ENCODE peak calls at places on chromosomes 1 and 21, in four cellular contexts. One of them, this sample, is unnamed.
A peak's percentile ranks its signal among the peaks of the same experiment; 100 is the strongest.

GRCh38 chr1:245679796-245680195 is 525.0 kb downstream of the KIF26B start:
- DNase-seq in HepG2: no peak
- DNase-seq in SK-N-SH: no peak
- DNase-seq in K562: no peak
- DNase-seq in this sample: no peak

GRCh38 chr1:42922687-42923366 is 35.8 kb downstream of the SLC2A1 start:
- DNase-seq in HepG2: peak; percentile 77
- DNase-seq in SK-N-SH: peak; percentile 78
- DNase-seq in K562: peak; percentile 82
- DNase-seq in this sample: peak; percentile 76

GRCh38 chr1:18575620-18576019 is 55.0 kb upstream of the PAX7 start:
- DNase-seq in HepG2: peak; percentile 16
- DNase-seq in SK-N-SH: peak; percentile 80
- DNase-seq in K562: peak; percentile 81
- DNase-seq in this sample: peak; percentile 38

GRCh38 chr1:90719321-90720136 is 2.4 kb upstream of the BARHL2 start:
- DNase-seq in HepG2: no peak
- DNase-seq in SK-N-SH: no peak
- DNase-seq in K562: no peak
- DNase-seq in this sample: no peak

GRCh38 chr1:200053639-200054038 is 26.1 kb downstream of the NR5A2 start:
- DNase-seq in HepG2: no peak
- DNase-seq in SK-N-SH: no peak
- DNase-seq in K562: no peak
- DNase-seq in this sample: no peak

GRCh38 chr1:164240081-164240480 is 318.9 kb upstream of the PBX1 start:
- DNase-seq in HepG2: no peak
- DNase-seq in SK-N-SH: no peak
- DNase-seq in K562: no peak
- DNase-seq in this sample: no peak

GRCh38 chr1:9438431-9439073 is 100.7 kb upstream of the SLC25A33 start:
- DNase-seq in HepG2: peak; percentile 91
- DNase-seq in SK-N-SH: no peak
- DNase-seq in K562: no peak
- DNase-seq in this sample: no peak

GRCh38 chr1:93603581-93603980 is 78.1 kb downstream of the BCAR3 start:
- DNase-seq in HepG2: no peak
- DNase-seq in SK-N-SH: no peak
- DNase-seq in K562: no peak
- DNase-seq in this sample: no peak

GRCh38 chr1:117014209-117014608 is 12.6 kb downstream of the CD101 start:
- DNase-seq in HepG2: no peak
- DNase-seq in SK-N-SH: no peak
- DNase-seq in K562: no peak
- DNase-seq in this sample: no peak

GRCh38 chr1:114009393-114009792 is 30.1 kb downstream of the OLFML3 start:
- DNase-seq in HepG2: peak; percentile 34
- DNase-seq in SK-N-SH: no peak
- DNase-seq in K562: no peak
- DNase-seq in this sample: no peak

GRCh38 chr1:210235363-210236053 is 2.9 kb downstream of the SERTAD4 start:
- DNase-seq in HepG2: no peak
- DNase-seq in SK-N-SH: no peak
- DNase-seq in K562: no peak
- DNase-seq in this sample: no peak

DNA sequence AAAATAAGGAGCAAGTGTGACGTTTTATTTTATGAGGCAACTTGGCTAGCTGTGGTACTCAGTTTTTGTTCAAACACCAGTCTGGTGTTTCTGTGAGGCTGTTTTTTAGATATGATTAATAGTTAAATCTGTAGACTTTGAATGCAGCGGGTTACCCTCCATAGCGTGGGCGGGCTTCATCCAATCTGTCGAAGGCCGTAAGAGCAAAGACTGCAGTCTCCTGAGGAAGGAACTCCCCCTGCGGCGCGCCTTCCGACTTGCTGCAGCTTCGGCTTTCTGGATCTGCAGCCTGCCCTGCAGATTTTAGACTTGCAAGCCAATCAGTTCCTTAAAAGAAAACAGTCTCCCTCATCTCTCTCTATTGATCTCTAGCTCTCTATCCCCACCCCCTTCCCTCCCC is 4.2 kb upstream of the ZNF496 start:
- DNase-seq in HepG2: no peak
- DNase-seq in SK-N-SH: no peak
- DNase-seq in K562: no peak
- DNase-seq in this sample: no peak
- H4K20me1 ChIP-seq in HepG2: no peaks in the 10 kb centered on the region
- H4K20me1 ChIP-seq in SK-N-SH: no peaks in the 10 kb centered on the region
- H4K20me1 ChIP-seq in K562: peaks cover 14% of the 10 kb centered on the region
- H4K20me1 ChIP-seq in this sample: no peaks in the 10 kb centered on the region

DNA sequence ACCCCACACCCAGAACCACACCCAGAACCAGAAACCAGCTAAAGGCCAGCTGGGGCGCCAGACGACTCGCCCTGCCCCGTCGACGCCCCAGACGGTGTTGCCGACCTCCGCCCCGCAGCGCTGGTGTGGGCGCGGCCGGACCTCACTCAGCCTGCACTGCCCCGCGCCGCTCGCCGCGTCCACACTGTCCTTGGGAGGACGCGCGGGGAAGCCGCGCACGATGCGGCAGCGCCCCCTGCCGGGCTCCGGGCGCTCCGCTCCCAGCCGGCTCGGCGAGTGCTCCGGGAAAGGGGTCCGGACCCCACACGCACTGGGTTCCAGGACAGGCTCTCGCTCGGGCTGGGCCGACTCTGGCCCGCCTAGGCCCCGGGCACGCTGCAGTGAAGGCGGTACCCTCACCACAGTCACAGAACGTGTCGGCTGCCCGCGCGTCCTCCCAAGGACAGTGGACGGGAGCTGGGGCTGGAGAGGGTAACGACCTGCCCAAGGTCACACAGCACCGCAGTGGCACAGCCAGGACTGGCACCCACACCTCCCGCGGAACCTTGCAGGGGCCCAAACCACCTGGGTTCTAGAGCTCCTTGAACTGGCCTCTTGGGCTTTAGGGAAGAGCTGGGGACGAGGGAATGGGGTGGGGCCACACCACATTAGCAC is 90.2 kb downstream of the DMRTA2 start:
- DNase-seq in HepG2: peak; percentile 21
- DNase-seq in SK-N-SH: peak; percentile 90
- DNase-seq in K562: peak; percentile 88
- DNase-seq in this sample: no peak
- TF ChIP-seq ELF1 in HepG2: no peak
- TF ChIP-seq ELF1 in SK-N-SH: no peak
- TF ChIP-seq ELF1 in K562: no peak
- TF ChIP-seq ELF1 in this sample: no peak

GRCh38 chr1:77900687-77901293 is 12.4 kb downstream of the NEXN start:
- DNase-seq in HepG2: peak; percentile 42
- DNase-seq in SK-N-SH: peak; percentile 43
- DNase-seq in K562: peak; percentile 11
- DNase-seq in this sample: peak; percentile 53
- H4K20me1 ChIP-seq in HepG2: no peaks in the 10 kb centered on the region
- H4K20me1 ChIP-seq in SK-N-SH: no peaks in the 10 kb centered on the region
- H4K20me1 ChIP-seq in K562: no peaks in the 10 kb centered on the region
- H4K20me1 ChIP-seq in this sample: no peaks in the 10 kb centered on the region

GRCh38 chr1:105636052-105636451 is 1420.4 kb upstream of the PRMT6 start:
- DNase-seq in HepG2: no peak
- DNase-seq in SK-N-SH: no peak
- DNase-seq in K562: no peak
- DNase-seq in this sample: no peak

DNA sequence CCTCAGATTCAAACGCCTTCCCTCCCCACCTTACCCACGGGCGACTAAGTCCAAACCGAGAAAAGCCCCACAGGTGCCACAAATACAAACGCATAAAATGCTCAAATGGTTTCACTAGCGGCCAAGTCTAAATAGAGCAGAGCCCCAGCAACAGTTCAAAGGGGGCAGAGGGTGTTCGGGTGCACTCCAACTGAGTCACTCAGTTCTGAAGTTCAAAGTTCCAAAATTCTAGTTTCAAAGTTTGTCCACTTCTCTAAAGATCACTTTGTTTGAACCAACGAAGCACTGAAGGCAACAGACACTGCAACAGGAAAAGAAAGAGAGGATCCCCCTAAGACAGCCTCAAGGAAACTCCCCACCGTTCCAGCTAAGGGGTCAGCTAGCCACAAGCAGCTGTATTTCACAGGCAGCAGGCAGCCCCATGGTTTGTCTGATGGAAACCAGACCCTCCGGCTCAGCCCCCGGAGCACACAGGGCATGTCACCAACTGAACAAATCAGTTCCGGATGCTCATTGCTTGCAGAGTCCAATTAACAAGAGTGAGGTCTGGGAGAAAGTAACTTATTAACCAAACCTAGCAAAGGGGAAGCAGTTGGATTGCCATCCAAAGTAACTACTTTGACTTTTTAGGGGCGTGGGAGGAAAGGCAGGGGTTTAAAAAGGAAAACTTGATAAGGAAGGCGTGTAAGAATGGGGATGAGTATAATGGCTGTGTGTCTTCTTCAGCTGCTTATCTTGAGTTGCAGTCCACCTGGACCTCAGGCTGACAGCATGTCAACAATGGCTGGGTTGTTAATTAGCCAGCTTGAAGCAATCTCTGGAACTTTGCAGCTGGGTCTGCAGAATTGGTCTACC is 1423.9 kb upstream of the PRMT6 start:
- DNase-seq in HepG2: peak; percentile 96
- DNase-seq in SK-N-SH: peak; percentile 73
- DNase-seq in K562: no peak
- DNase-seq in this sample: no peak
- TF ChIP-seq ELF1 in HepG2: peak; percentile 55
- TF ChIP-seq ELF1 in SK-N-SH: no peak
- TF ChIP-seq ELF1 in K562: no peak
- TF ChIP-seq ELF1 in this sample: no peak

GRCh38 chr1:22096036-22096435 is 43.5 kb downstream of the CDC42 start:
- DNase-seq in HepG2: no peak
- DNase-seq in SK-N-SH: no peak
- DNase-seq in K562: no peak
- DNase-seq in this sample: no peak
- H4K20me1 ChIP-seq in HepG2: peaks cover 9% of the 10 kb centered on the region
- H4K20me1 ChIP-seq in SK-N-SH: peaks cover 94% of the 10 kb centered on the region
- H4K20me1 ChIP-seq in K562: no peaks in the 10 kb centered on the region
- H4K20me1 ChIP-seq in this sample: peaks cover 12% of the 10 kb centered on the region

DNA sequence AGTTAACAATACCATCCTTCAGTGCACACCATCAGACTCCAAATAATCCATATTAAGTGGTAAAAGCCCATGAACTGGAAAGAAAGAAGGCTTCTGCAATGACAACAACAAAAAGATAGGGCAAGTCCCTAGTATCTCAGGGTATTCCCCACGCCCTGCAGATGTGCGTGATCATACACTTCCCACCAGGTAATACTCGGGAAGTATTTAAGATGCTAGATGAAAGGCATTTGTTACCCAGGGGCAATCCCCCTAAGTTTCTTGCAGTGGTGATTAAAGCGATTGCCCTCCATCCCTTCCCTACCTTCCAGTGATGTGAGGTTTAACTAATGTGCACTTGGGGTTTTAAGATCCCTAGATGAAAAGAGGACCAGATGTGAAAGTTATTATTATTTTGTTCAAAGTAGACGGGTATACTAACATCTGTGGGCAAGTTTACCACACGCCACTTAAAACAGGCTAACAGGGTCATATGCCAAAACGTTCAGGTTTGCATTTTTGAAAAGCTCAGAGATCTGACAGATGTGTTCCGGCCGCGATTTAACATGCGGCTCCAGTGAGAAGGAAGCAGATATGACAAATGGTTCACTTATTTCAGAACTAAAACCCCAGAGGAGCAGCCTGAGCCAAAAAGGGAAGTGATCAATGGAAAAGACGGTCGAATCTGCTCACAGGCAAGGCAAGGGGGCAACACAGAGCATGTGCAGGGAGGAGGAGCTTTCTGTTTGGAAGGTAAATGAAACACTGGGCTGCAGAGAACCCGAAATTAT is 17.4 kb downstream of the TIAM1 start:
- DNase-seq in HepG2: no peak
- DNase-seq in SK-N-SH: no peak
- DNase-seq in K562: no peak
- DNase-seq in this sample: no peak
- TF ChIP-seq ELF1 in HepG2: no peak
- TF ChIP-seq ELF1 in SK-N-SH: no peak
- TF ChIP-seq ELF1 in K562: no peak
- TF ChIP-seq ELF1 in this sample: no peak

This sample was measured in HCT116.